ENCODE peak calls at places on chromosomes 3 and 15, in four cellular contexts. T is mesendoderm, Q is IMR-90, M is H9. B is an unnamed sample.

GRCh38 chr3:182284793-182285192 is 508.5 kb upstream of the ATP11B start:
- DNase-seq in M (peak; percentile 53), T (peak; percentile 6), Q (no peak), B (no peak)

GRCh38 chr3:115698851-115699535 is 75.7 kb downstream of the GAP43 start:
- DNase-seq in M (peak; percentile 80), T (peak; percentile 90), Q (peak; percentile 33), B (peak; percentile 18)

GRCh38 chr15:38367476-38367875 is 86.5 kb upstream of the FAM98B start:
- DNase-seq in M (no peak), T (peak; percentile 25), Q (peak; percentile 68), B (no peak)

GRCh38 chr15:41809121-41809520 is 18.8 kb upstream of the JMJD7 start:
- DNase-seq in T (peak; percentile 37), M (no peak), Q (peak; percentile 12), B (no peak)

GRCh38 chr3:166837535-166837934 is 542.6 kb downstream of the ZBBX start:
- DNase-seq in Q (no peak), M (peak; percentile 31), T (peak; percentile 67), B (peak; percentile 27)

GRCh38 chr3:100045696-100046095 is 68.6 kb downstream of the FILIP1L start:
- DNase-seq in T (peak; percentile 72), M (no peak), Q (peak; percentile 99), B (no peak)

GRCh38 chr3:161694682-161695586 is 198.3 kb downstream of the OTOL1 start:
- DNase-seq in M (no peak), T (no peak), Q (no peak), B (no peak)

GRCh38 chr3:196872316-196872715 is 4.6 kb downstream of the SENP5 start:
- DNase-seq in M (no peak), Q (peak; percentile 72), T (no peak), B (no peak)

GRCh38 chr3:140466535-140466934 is 211.3 kb upstream of the TRIM42 start:
- DNase-seq in T (no peak), Q (no peak), M (no peak), B (no peak)

GRCh38 chr3:42898896-42899675 is 6.9 kb upstream of the ZNF662 start:
- DNase-seq in Q (no peak), M (no peak), T (no peak), B (no peak)

GRCh38 chr15:58805095-58805494 is 34.0 kb downstream of the MINDY2 start:
- DNase-seq in T (no peak), M (no peak), Q (peak; percentile 23), B (no peak)

GRCh38 chr3:177982034-177982433 is 554.2 kb upstream of the KCNMB2 start:
- DNase-seq in Q (peak; percentile 52), M (no peak), T (no peak), B (no peak)

GRCh38 chr15:67690936-67691335 is 134.4 kb upstream of the SKOR1 start:
- DNase-seq in T (no peak), Q (peak; percentile 77), M (no peak), B (no peak)

GRCh38 chr3:123766195-123767019 is 117.7 kb downstream of the MYLK start:
- DNase-seq in T (no peak), M (no peak), Q (no peak), B (no peak)

GRCh38 chr15:94844533-94845390 is 613.4 kb downstream of the MCTP2 start:
- DNase-seq in T (peak; percentile 93), M (peak; percentile 60), Q (no peak), B (peak; percentile 33)

GRCh38 chr15:45187894-45188830 is at the start of gene SHF:
- DNase-seq in T (peak; percentile 66), Q (peak; percentile 45), M (peak; percentile 80), B (peak; percentile 71)

GRCh38 chr15:65132841-65133549 is 613 bp downstream of the PDCD7 start:
- DNase-seq in M (peak; percentile 53), Q (peak; percentile 47), T (peak; percentile 74), B (peak; percentile 35)

GRCh38 chr3:31157893-31158620 is 263.6 kb upstream of the GADL1 start:
- DNase-seq in T (no peak), M (no peak), Q (no peak), B (no peak)

GRCh38 chr3:11188231-11188630 is 33.9 kb downstream of the HRH1 start:
- DNase-seq in M (no peak), T (no peak), Q (no peak), B (no peak)

GRCh38 chr15:95520511-95520910 is 810.0 kb upstream of the NR2F2 start:
- DNase-seq in M (no peak), T (no peak), Q (no peak), B (no peak)

GRCh38 chr15:29747837-29748417 is 74.3 kb downstream of the TJP1 start:
- DNase-seq in M (no peak), Q (peak; percentile 37), T (no peak), B (no peak)

GRCh38 chr15:22263738-22264137 is 183.4 kb downstream of the OR4M2 start:
- DNase-seq in T (no peak), Q (no peak), M (no peak), B (no peak)

GRCh38 chr15:94677202-94677790 is 445.9 kb downstream of the MCTP2 start:
- DNase-seq in T (no peak), Q (no peak), M (no peak), B (no peak)

GRCh38 chr3:17741621-17742091 is 775 bp downstream of the TBC1D5 start:
- DNase-seq in M (no peak), Q (no peak), T (peak; percentile 97), B (no peak)

GRCh38 chr3:129121792-129122696 is at the start of gene RAB43:
- DNase-seq in M (peak; percentile 99), T (peak; percentile 98), Q (peak; percentile 56), B (peak; percentile 96)

GRCh38 chr3:129120254-129121004 is 1.2 kb downstream of the RAB43 start:
- DNase-seq in T (peak; percentile 97), M (peak; percentile 90), Q (peak; percentile 86), B (peak; percentile 55)

GRCh38 chr3:129119365-129120100 is 2.1 kb downstream of the RAB43 start:
- DNase-seq in Q (no peak), T (no peak), M (no peak), B (no peak)

GRCh38 chr3:129122697-129123055 is 1.1 kb upstream of the RAB43 start:
- DNase-seq in Q (no peak), T (peak; percentile 47), M (peak; percentile 52), B (no peak)

DNA sequence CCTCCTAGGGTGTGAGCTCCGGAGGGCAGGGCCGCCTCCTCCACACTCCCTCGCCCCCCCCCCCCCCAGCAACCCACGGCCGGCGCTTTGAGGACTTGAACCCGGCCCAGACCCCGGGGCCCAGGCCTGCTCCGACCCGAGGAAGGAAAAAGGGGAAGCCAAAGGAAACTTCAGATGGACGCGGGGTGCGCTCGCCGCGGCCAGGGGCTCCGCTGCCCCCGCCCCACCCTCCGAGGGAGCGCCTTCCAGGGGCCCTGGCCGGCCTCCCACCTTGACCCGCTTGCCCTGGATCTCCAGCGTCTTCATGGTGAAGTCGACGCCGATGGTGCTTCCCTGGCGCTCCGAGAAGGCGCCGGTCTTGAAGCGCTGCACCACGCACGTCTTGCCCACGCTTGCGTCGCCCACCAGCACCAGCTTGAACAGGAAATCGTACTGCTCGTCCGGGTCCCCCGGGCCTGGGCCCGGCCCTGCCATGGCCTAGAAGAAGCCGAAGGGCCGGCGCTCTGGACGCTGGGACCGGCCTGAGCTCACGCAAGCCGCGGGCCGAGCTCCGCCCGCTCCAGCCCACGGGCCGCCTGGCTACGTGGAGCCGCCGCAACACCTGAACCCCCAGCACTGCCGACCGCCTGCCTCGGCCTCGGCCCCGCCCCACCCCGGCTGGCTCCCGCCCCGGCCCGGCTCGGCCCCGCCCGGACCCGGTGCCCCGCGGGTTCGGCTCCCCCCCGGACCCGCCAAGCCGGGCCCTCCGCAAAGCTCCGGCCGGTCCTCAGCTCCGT is 400 bp downstream of the RAB43 start:
- DNase-seq in M (no peak), Q (peak; percentile 26), T (peak; percentile 59), B (peak; percentile 27)
- H3K4me1 ChIP-seq in M (peaks cover 4% of the 10 kb centered on the region), Q (peaks cover 24% of the 10 kb centered on the region), T (peaks cover 10% of the 10 kb centered on the region), B (peaks cover 23% of the 10 kb centered on the region)

GRCh38 chr15:60420322-60420721 is 22.5 kb upstream of the ANXA2 start:
- DNase-seq in Q (no peak), T (no peak), M (no peak), B (no peak)
- H3K4me2 ChIP-seq in Q (no peak overlapping the region), T (no peak overlapping the region), M (no peak overlapping the region), B (no peak overlapping the region)

DNA sequence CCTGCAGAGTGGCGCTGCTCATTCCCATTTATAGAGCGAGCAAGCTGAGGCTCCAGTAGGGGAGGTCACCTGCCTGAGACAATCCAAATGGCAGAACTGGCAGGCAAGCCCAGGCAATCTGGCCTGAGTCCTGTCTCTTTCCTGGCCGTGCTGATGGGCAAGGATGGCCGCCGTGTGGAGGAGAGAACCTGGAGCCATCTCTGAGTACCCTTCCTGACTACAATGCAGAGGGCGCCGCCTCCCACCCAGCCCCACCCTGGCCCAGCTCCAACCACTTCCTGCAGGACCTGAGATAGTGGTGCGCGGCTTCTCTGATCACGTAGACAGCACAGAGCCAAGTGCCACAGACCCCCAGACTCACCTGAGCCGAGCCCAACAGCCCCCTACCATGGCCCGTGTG is 7.0 kb downstream of the TLR9 start:
- DNase-seq in Q (no peak), M (no peak), T (no peak), B (no peak)
- H2AK5ac ChIP-seq in Q (peak overlapping the region; percentile 82), M (no peak overlapping the region), T (no peak overlapping the region), B (peak overlapping the region; percentile 51)

GRCh38 chr15:77901251-77901881 is 176.1 kb downstream of the TBC1D2B start:
- DNase-seq in M (no peak), T (no peak), Q (no peak), B (no peak)
- H3K4me1 ChIP-seq in M (no peaks in the 10 kb centered on the region), T (no peaks in the 10 kb centered on the region), Q (no peaks in the 10 kb centered on the region), B (no peaks in the 10 kb centered on the region)

GRCh38 chr3:186476044-186476468 is 68.1 kb downstream of the CRYGS start:
- DNase-seq in T (peak; percentile 84), Q (peak; percentile 20), M (no peak), B (no peak)
- H3K4me2 ChIP-seq in T (no peak overlapping the region), Q (no peak overlapping the region), M (no peak overlapping the region), B (no peak overlapping the region)

DNA sequence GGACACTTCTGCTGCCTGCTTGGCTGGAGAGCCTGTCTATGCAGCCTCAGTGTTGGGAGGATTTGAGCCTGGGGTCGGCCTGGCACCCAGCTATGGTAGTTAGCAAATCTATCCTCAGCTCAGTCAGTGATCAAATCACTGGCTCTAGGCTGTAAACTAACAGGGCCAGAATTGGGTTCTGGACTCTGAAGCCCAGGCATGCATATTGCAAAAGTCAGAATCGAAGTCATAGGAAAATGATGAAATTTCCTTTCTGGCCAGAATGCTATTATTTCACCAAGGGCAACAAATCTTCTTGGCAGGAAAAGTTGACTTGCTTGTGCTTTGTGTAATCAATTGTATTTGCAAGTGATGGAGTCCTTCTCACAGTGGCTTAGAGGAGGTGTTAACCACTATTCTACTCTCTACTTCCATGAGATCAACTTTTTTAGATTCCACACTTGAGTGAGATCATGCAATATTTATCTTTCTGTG is 482.6 kb upstream of the TPRG1 start:
- DNase-seq in M (no peak), Q (peak; percentile 56), T (no peak), B (no peak)
- H2AK5ac ChIP-seq in M (no peak overlapping the region), Q (no peak overlapping the region), T (no peak overlapping the region), B (no peak overlapping the region)